ENCODE peak calls at places on chromosome 7, in eight cellular contexts. U, A, I, Z, R, D, S and W are unnamed samples.

GRCh38 chr7:158834799-158835784 is 5.8 kb upstream of the ESYT2 start:
- DNase-seq in I (no peak), R (no peak), A (no peak), S (no peak), U (no peak), D (no peak), Z (no peak), W (no peak)

GRCh38 chr7:618539-619355 is 99.1 kb upstream of the PDGFA start:
- DNase-seq in S (peak), R (no peak), Z (no peak), U (no peak), A (peak), I (no peak), D (peak), W (no peak)

GRCh38 chr7:127908430-127909258 is 122.6 kb downstream of the LRRC4 start:
- DNase-seq in Z (no peak), A (peak), S (no peak), U (no peak), I (no peak), D (no peak), R (no peak), W (no peak)

GRCh38 chr7:49386792-49387191 is 386.6 kb upstream of the VWC2 start:
- DNase-seq in D (no peak), Z (no peak), A (no peak), I (no peak), S (no peak), R (no peak), U (no peak), W (no peak)

GRCh38 chr7:137923380-137923779 is 76.6 kb upstream of the DGKI start:
- DNase-seq in D (no peak), I (peak), S (no peak), Z (peak), R (no peak), A (peak), U (peak), W (peak)

GRCh38 chr7:126803060-126803665 is 449.6 kb downstream of the GRM8 start:
- DNase-seq in S (peak), D (no peak), U (peak), Z (peak), A (peak), R (peak), I (peak), W (peak)

GRCh38 chr7:129191272-129191671 is 2.8 kb downstream of the SMO start:
- DNase-seq in D (no peak), Z (no peak), A (no peak), S (no peak), R (no peak), I (no peak), U (no peak), W (no peak)

GRCh38 chr7:90488220-90488619 is 18.8 kb downstream of the PTTG1IP2 start:
- DNase-seq in Z (peak), A (no peak), U (no peak), I (no peak), R (no peak), D (no peak), S (no peak), W (no peak)

GRCh38 chr7:105003275-105003674 is 10.7 kb upstream of the KMT2E start:
- DNase-seq in R (peak), U (peak), I (peak), Z (peak), A (peak), S (no peak), D (no peak), W (peak)

GRCh38 chr7:63899691-63900393 is 98.8 kb upstream of the ZNF722 start:
- DNase-seq in U (no peak), I (peak), R (no peak), A (no peak), D (peak), Z (peak), S (no peak), W (no peak)

GRCh38 chr7:157255201-157255606 is 81.6 kb upstream of the DNAJB6 start:
- DNase-seq in Z (no peak), S (no peak), R (no peak), D (no peak), A (no peak), I (no peak), U (no peak), W (no peak)

GRCh38 chr7:142511801-142512200 is 237.5 kb upstream of the PRSS1 start:
- DNase-seq in S (no peak), D (no peak), U (no peak), Z (peak), R (peak), I (no peak), A (no peak), W (no peak)

DNA sequence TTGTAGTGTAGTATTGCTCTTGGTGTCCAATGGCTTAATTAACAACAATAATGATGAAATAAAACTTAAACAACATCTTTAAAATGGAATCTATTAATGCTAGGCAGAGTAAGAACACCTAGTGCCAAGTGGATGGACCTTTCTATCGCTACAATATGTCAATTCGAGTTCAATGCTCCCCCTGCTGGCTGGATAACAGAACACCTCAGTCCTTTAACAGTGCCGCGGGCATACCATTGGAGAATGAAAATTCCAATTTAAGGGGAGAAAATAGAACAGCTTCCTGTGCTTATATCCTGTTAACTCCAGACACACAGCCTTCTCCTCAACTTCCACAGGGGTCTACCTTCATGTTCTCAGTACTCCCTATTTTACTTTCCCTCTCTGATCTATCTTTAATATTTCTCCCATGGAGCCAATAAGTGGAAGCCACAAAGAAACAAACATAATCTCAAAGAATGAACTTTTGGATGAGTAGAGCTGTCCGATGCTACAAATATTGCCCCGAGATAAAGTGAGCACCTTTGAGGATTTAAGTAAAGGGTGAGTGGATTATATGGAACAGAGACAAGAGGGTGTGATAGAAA is 41.4 kb downstream of the COL1A2 start:
- DNase-seq in R (peak), U (peak), S (peak), D (no peak), I (peak), A (peak), Z (peak), W (peak)
- H3K9ac ChIP-seq in R (no peak), U (no peak), S (no peak), D (no peak), I (no peak), A (no peak), Z (no peak), W (peak)

DNA sequence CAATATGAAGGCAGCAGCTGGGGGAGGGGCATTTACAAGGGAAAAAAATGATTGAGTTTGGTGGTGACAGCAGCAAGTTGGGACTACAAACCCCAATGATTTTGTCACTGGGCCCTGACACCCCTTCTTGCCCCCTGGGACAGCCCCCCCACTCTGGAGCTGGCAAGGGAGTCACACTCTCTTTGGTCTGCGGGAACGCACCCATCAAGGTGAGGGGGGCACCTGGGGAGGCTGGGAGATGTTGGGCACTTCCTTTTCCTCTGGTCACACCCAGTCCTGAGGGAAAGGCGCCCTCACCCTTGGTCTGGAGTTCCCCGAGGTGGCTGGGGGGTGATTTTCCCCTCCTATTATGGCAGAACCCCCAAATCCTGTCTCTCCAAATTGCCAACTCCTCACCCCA is 24.4 kb downstream of the EPHB4 start:
- DNase-seq in S (no peak), I (peak), Z (no peak), D (no peak), U (no peak), A (no peak), R (peak), W (peak)
- H3K9ac ChIP-seq in S (no peak), I (no peak), Z (peak), D (no peak), U (no peak), A (no peak), R (no peak), W (no peak)

DNA sequence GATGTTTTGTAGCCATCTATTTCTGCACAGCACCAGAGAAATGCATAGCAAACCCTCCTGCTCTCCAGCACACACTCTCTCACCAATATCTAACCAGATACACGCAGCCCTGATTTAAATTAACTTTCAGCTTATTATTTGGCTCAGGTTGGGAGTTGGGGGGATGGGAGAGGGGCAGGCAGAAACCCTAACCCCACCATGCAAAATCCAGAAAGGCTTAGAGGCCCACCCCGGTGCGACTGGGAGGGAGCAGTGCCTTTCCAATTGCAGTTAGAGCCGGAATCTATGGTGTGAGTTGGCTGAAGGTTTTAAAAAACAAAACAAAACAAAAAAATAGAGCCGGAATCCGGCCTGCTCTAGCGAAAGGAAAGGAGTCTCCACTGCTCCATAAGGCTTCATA is 3.0 kb downstream of the IGF2BP3 start:
- DNase-seq in Z (no peak), D (no peak), R (no peak), U (no peak), I (peak), S (no peak), A (no peak), W (peak)
- H3K9ac ChIP-seq in Z (peak), D (no peak), R (no peak), U (no peak), I (peak), S (peak), A (peak), W (peak)

GRCh38 chr7:69620650-69621049 is 22.4 kb downstream of the AUTS2 start:
- DNase-seq in A (no peak), U (no peak), S (no peak), Z (no peak), D (no peak), R (no peak), I (no peak), W (no peak)
- H3K9ac ChIP-seq in A (no peak), U (no peak), S (no peak), Z (no peak), D (no peak), R (no peak), I (no peak), W (no peak)

DNA sequence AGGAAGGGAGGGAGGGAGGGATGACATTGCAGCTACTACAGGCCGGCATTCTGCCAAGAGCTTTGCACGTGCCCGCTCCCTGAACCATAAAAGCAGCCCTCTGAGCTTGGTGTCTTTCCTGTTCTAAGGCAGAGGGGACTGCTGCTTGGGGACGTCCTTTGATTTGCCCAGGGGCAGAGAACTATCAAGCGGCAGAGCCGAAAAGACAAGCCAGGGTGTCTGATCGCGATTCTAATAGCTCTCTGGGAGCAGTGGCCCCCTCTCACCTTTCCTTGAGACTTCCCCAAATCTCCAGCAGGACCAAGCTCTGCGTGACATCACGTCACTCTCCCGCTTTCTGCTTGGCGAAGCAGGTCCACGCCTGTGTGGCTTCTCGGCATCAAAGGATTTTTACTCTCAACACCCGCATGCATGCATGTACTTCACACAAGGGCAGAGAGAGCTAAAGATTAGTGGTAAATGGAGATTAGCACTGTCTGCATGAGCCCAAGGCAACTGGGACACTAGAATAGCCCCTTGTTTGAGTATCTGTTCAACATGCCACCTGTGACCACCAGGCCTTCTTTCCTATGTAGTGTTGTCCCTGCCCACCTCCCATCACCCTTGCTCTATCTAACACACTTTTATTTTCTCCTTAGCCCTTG is 167.7 kb upstream of the AUTS2 start:
- DNase-seq in S (no peak), U (no peak), I (peak), Z (no peak), A (no peak), R (no peak), D (peak), W (peak)
- H3K9ac ChIP-seq in S (no peak), U (no peak), I (no peak), Z (no peak), A (no peak), R (no peak), D (no peak), W (no peak)

DNA sequence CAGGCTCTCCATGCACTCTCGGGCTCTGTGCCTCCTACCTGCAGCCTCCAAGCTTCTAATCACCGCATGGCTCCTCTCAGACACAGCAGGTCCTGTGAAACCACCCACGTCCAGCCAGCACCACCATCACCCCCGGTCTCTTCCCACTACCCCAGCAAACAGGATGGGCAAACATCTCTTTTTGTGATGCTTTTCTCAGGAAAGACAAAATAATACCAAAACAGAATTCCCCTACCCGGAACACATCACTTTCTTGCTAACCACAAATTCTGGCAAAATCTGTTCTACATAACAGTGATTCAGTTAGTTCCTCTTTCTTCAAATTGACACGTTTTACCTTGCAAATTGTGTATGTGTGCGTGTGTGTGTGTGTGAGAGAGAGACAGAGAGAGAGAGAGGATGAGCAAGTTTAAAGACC is 6.5 kb downstream of the SNX8 start:
- DNase-seq in R (no peak), U (peak), A (no peak), Z (no peak), D (no peak), I (no peak), S (no peak), W (no peak)
- H3K9ac ChIP-seq in R (no peak), U (no peak), A (no peak), Z (no peak), D (no peak), I (no peak), S (no peak), W (no peak)

GRCh38 chr7:108456845-108457540 is 757 bp upstream of the NRCAM start:
- DNase-seq in U (no peak), A (no peak), S (no peak), Z (no peak), I (no peak), D (no peak), R (no peak), W (peak)
- H3K9ac ChIP-seq in U (no peak), A (no peak), S (no peak), Z (no peak), I (no peak), D (no peak), R (no peak), W (peak)

DNA sequence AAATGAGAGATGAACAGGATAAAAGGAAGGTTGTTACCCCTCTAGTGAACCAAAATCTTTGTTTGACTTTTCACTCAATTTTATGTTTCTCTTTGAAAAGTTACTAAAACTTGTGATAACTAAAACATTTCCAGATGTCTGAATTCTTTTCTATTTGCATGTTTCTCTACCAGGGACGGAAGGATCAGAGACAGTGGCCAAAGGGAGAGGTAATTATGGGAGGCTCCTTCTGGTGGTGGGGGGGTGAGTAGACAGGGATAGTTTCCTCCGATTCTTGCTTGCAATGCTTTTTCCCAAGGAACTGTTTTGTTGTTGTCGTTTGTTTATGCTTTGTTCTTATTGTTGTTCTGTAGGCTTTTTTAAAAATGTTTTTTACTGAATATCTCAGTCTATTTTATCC is 374.8 kb downstream of the INHBA start:
- DNase-seq in U (peak), Z (no peak), R (no peak), I (peak), D (no peak), A (no peak), S (no peak), W (peak)
- H3K9ac ChIP-seq in U (no peak), Z (no peak), R (no peak), I (no peak), D (no peak), A (no peak), S (no peak), W (no peak)